ENCODE peak calls at places on chromosomes 5 and 9, in six cellular contexts. U, I, M, H, B and T are unnamed samples.

GRCh38 chr9:90107021-90107771 is 502.4 kb downstream of the GADD45G start:
- DNase-seq in H (no peak), U (no peak), I (no peak), M (no peak), B (no peak), T (no peak)

GRCh38 chr5:159458217-159458711 is 128.0 kb upstream of the IL12B start:
- DNase-seq in H (no peak), B (peak), M (no peak), U (no peak), I (no peak), T (no peak)

GRCh38 chr5:68479524-68479923 is 264.0 kb downstream of the PIK3R1 start:
- DNase-seq in U (no peak), B (no peak), I (no peak), H (no peak), M (no peak), T (no peak)

GRCh38 chr9:36858805-36859375 is 175.2 kb downstream of the PAX5 start:
- DNase-seq in H (no peak), M (no peak), I (no peak), U (no peak), B (no peak), T (no peak)

GRCh38 chr5:40929049-40929448 is 19.8 kb downstream of the C7 start:
- DNase-seq in U (no peak), M (no peak), I (no peak), H (no peak), B (no peak), T (no peak)

GRCh38 chr5:72204946-72205345 is 97.7 kb downstream of the MAP1B start:
- DNase-seq in M (no peak), H (no peak), B (no peak), U (no peak), I (no peak), T (no peak)

GRCh38 chr5:435961-436640 is 6.9 kb upstream of the EXOC3 start:
- DNase-seq in H (no peak), I (no peak), B (peak), U (no peak), M (no peak), T (no peak)

GRCh38 chr5:79547429-79547822 is 33.5 kb upstream of the HOMER1 start:
- DNase-seq in M (no peak), B (no peak), I (no peak), U (no peak), H (no peak), T (no peak)

GRCh38 chr5:116773926-116774325 is 199.3 kb upstream of the SEMA6A start:
- DNase-seq in H (no peak), U (no peak), M (no peak), B (no peak), I (no peak), T (no peak)

GRCh38 chr5:167152561-167152960 is 1138.9 kb upstream of the WWC1 start:
- DNase-seq in H (no peak), U (no peak), M (no peak), I (no peak), B (no peak), T (no peak)

GRCh38 chr5:132437604-132438275 is 52.8 kb downstream of the IRF1 start:
- DNase-seq in M (peak), H (peak), U (no peak), I (peak), B (peak), T (no peak)

GRCh38 chr5:119816055-119816454 is 186.7 kb downstream of the FAM170A start:
- DNase-seq in B (no peak), M (no peak), H (no peak), I (no peak), U (no peak), T (no peak)

GRCh38 chr5:83718195-83718825 is 2.3 kb downstream of the HAPLN1 start:
- DNase-seq in H (peak), B (peak), I (no peak), U (no peak), M (no peak), T (no peak)

GRCh38 chr9:127904888-127905728 is 5.7 kb upstream of the ST6GALNAC6 start:
- DNase-seq in I (peak), M (no peak), U (no peak), H (peak), B (peak), T (no peak)